ENCODE peak calls at places on chromosomes 7 and 10, in eight cellular contexts. Y is Caco-2, Z is tibial artery, Q is endothelial cell, G is RWPE1, F is B cell, L is mucosa of descending colon, E is progenitor cell of endocrine pancreas. H is an unnamed sample.
A peak's percentile ranks its signal among the peaks of the same experiment; 100 is the strongest.

GRCh38 chr7:35753761-35754603 is 46.9 kb upstream of the SEPTIN7 start:
- DNase-seq in Y (no peak), Z (no peak), Q (no peak), G (no peak), F (no peak), L (no peak), E (no peak), H (no peak)

GRCh38 chr10:46268076-46268881 is 18.5 kb upstream of the ANTXRL start:
- DNase-seq in Y (peak; percentile 32), Z (no peak), Q (no peak), G (no peak), F (no peak), L (no peak), E (no peak), H (peak; percentile 64)

GRCh38 chr7:98719396-98719795 is 102.3 kb downstream of the NPTX2 start:
- DNase-seq in Y (no peak), Z (no peak), Q (no peak), G (no peak), F (no peak), L (no peak), E (no peak), H (no peak)

GRCh38 chr7:147197006-147197405 is 1080.4 kb downstream of the CNTNAP2 start:
- DNase-seq in Y (no peak), Z (no peak), Q (no peak), G (no peak), F (no peak), L (no peak), E (no peak), H (no peak)

GRCh38 chr7:76246804-76247389 is 45.2 kb downstream of the SRRM3 start:
- DNase-seq in Y (no peak), Z (no peak), Q (no peak), G (no peak), F (no peak), L (no peak), E (no peak), H (no peak)

GRCh38 chr7:143487566-143487965 is 9.9 kb downstream of the TAS2R41 start:
- DNase-seq in Y (no peak), Z (peak; percentile 82), Q (no peak), G (no peak), F (no peak), L (peak; percentile 55), E (no peak), H (no peak)

GRCh38 chr10:32786968-32787367 is 171.1 kb downstream of the ITGB1 start:
- DNase-seq in Y (no peak), Z (no peak), Q (no peak), G (no peak), F (no peak), L (no peak), E (no peak), H (no peak)

GRCh38 chr10:43026039-43026973 is 50.6 kb upstream of the RET start:
- DNase-seq in Y (no peak), Z (no peak), Q (no peak), G (peak; percentile 88), F (no peak), L (no peak), E (peak; percentile 54), H (no peak)

GRCh38 chr10:97426776-97427570 is 982 bp downstream of the PGAM1 start:
- DNase-seq in Y (no peak), Z (no peak), Q (peak; percentile 24), G (no peak), F (no peak), L (peak; percentile 60), E (no peak), H (no peak)

GRCh38 chr10:59027975-59028640 is 148.3 kb upstream of the PHYHIPL start:
- DNase-seq in Y (no peak), Z (no peak), Q (no peak), G (no peak), F (no peak), L (no peak), E (no peak), H (no peak)

GRCh38 chr7:710161-710560 is 16.3 kb upstream of the DNAAF5 start:
- DNase-seq in Y (peak; percentile 20), Z (peak; percentile 43), Q (no peak), G (no peak), F (no peak), L (no peak), E (no peak), H (no peak)

GRCh38 chr10:89465196-89465595 is 50.8 kb downstream of the IFIT5 start:
- DNase-seq in Y (no peak), Z (no peak), Q (no peak), G (no peak), F (no peak), L (no peak), E (no peak), H (no peak)

GRCh38 chr10:72061491-72061890 is 26.9 kb downstream of the SPOCK2 start:
- DNase-seq in Y (no peak), Z (no peak), Q (peak; percentile 24), G (no peak), F (no peak), L (no peak), E (no peak), H (peak; percentile 72)
- TF ChIP-seq CTCF in Y (peak; percentile 46), Z (no peak), Q (no peak), G (no peak), F (no peak), L (no peak), E (peak; percentile 19), H (peak; percentile 45)

GRCh38 chr7:67625257-67625713 is 628.7 kb downstream of the TYW1 start:
- DNase-seq in Y (peak; percentile 72), Z (peak; percentile 71), Q (no peak), G (peak; percentile 37), F (peak; percentile 27), L (peak; percentile 63), E (peak; percentile 73), H (peak; percentile 62)
- TF ChIP-seq CTCF in Y (peak; percentile 77), Z (peak; percentile 56), Q (peak; percentile 54), G (peak; percentile 34), F (peak; percentile 68), L (peak; percentile 26), E (peak; percentile 98), H (peak; percentile 73)

GRCh38 chr7:7662527-7662926 is 22.0 kb downstream of the UMAD1 start:
- DNase-seq in Y (no peak), Z (no peak), Q (peak; percentile 33), G (no peak), F (no peak), L (no peak), E (no peak), H (no peak)
- TF ChIP-seq CTCF in Y (no peak), Z (no peak), Q (peak; percentile 24), G (peak; percentile 12), F (no peak), L (no peak), E (peak; percentile 43), H (no peak)

GRCh38 chr7:24716480-24717246 is 40.6 kb downstream of the GSDME start:
- DNase-seq in Y (no peak), Z (no peak), Q (no peak), G (no peak), F (no peak), L (no peak), E (no peak), H (no peak)

GRCh38 chr7:24715171-24715570 is 42.1 kb downstream of the GSDME start:
- DNase-seq in Y (no peak), Z (no peak), Q (no peak), G (no peak), F (no peak), L (no peak), E (no peak), H (no peak)

GRCh38 chr7:24714676-24715010 is 42.6 kb downstream of the GSDME start:
- DNase-seq in Y (no peak), Z (no peak), Q (no peak), G (no peak), F (no peak), L (no peak), E (no peak), H (no peak)

GRCh38 chr7:24717247-24717622 is 40.0 kb downstream of the GSDME start:
- DNase-seq in Y (no peak), Z (no peak), Q (no peak), G (no peak), F (no peak), L (no peak), E (no peak), H (no peak)

GRCh38 chr7:24715661-24716479 is 41.4 kb downstream of the GSDME start:
- DNase-seq in Y (no peak), Z (no peak), Q (peak; percentile 26), G (no peak), F (peak; percentile 47), L (no peak), E (no peak), H (peak; percentile 73)
- TF ChIP-seq CTCF in Y (peak; percentile 48), Z (no peak), Q (peak; percentile 29), G (no peak), F (peak; percentile 56), L (no peak), E (peak; percentile 63), H (peak; percentile 52)

GRCh38 chr7:104207731-104208420 is at the start of gene ORC5:
- DNase-seq in Y (peak; percentile 78), Z (peak; percentile 86), Q (peak; percentile 76), G (peak; percentile 88), F (peak; percentile 80), L (peak; percentile 86), E (peak; percentile 55), H (peak; percentile 93)
- TF ChIP-seq CTCF in Y (no peak), Z (no peak), Q (no peak), G (no peak), F (no peak), L (no peak), E (no peak), H (no peak)

GRCh38 chr10:14184841-14185500 is 145.8 kb downstream of the FRMD4A start:
- DNase-seq in Y (peak; percentile 79), Z (no peak), Q (no peak), G (peak; percentile 51), F (peak; percentile 60), L (no peak), E (no peak), H (peak; percentile 66)

GRCh38 chr10:14185501-14186045 is 145.2 kb downstream of the FRMD4A start:
- DNase-seq in Y (peak; percentile 96), Z (no peak), Q (peak; percentile 59), G (peak; percentile 86), F (peak; percentile 48), L (no peak), E (no peak), H (peak; percentile 61)

GRCh38 chr10:14182781-14183180 is 147.9 kb downstream of the FRMD4A start:
- DNase-seq in Y (no peak), Z (no peak), Q (no peak), G (no peak), F (no peak), L (no peak), E (no peak), H (no peak)

GRCh38 chr10:14190702-14191101 is 140.0 kb downstream of the FRMD4A start:
- DNase-seq in Y (no peak), Z (no peak), Q (no peak), G (no peak), F (no peak), L (no peak), E (no peak), H (no peak)

GRCh38 chr10:14186245-14186644 is 144.5 kb downstream of the FRMD4A start:
- DNase-seq in Y (no peak), Z (no peak), Q (no peak), G (no peak), F (no peak), L (no peak), E (no peak), H (no peak)
- TF ChIP-seq CTCF in Y (peak; percentile 83), Z (no peak), Q (peak; percentile 42), G (no peak), F (no peak), L (no peak), E (peak; percentile 39), H (peak; percentile 5)

GRCh38 chr7:135231686-135232085 is 2.0 kb upstream of the STRA8 start:
- DNase-seq in Y (no peak), Z (no peak), Q (no peak), G (no peak), F (no peak), L (no peak), E (no peak), H (no peak)
- TF ChIP-seq CTCF in Y (no peak), Z (no peak), Q (no peak), G (no peak), F (no peak), L (no peak), E (no peak), H (no peak)